ENCODE peak calls at places on chromosomes 3 and 15, in seven cellular contexts. E is transverse colon, M is AG09309, X is endodermal cell, K is esophagus muscularis mucosa, Z is fibroblast of mammary gland, O is foreskin fibroblast. R is an unnamed sample.

GRCh38 chr3:94225176-94225742 is 162.4 kb downstream of the NSUN3 start:
- DNase-seq in E (no peak), M (no peak), X (no peak), K (no peak), Z (peak), O (peak), R (peak)

GRCh38 chr3:56864886-56865527 is 63.3 kb upstream of the ARHGEF3 start:
- DNase-seq in E (no peak), M (no peak), X (no peak), K (no peak), Z (no peak), O (no peak), R (no peak)

GRCh38 chr3:194134231-194134756 is 1.7 kb upstream of the HES1 start:
- DNase-seq in E (peak), M (no peak), X (no peak), K (peak), Z (peak), O (peak), R (no peak)

GRCh38 chr3:100002599-100003350 is 111.5 kb downstream of the FILIP1L start:
- DNase-seq in E (peak), M (peak), X (no peak), K (no peak), Z (peak), O (peak), R (peak)

GRCh38 chr3:52137311-52137710 is 16.9 kb downstream of the POC1A start:
- DNase-seq in E (no peak), M (no peak), X (no peak), K (no peak), Z (no peak), O (no peak), R (no peak)

GRCh38 chr3:170386468-170386867 is 29.0 kb downstream of the SKIL start:
- DNase-seq in E (no peak), M (no peak), X (no peak), K (no peak), Z (no peak), O (no peak), R (no peak)

GRCh38 chr3:138642927-138643253 is 34.3 kb downstream of the FAIM start:
- DNase-seq in E (no peak), M (no peak), X (no peak), K (no peak), Z (no peak), O (no peak), R (no peak)

GRCh38 chr3:182621435-182622240 is 171.7 kb upstream of the ATP11B start:
- DNase-seq in E (no peak), M (no peak), X (no peak), K (no peak), Z (no peak), O (no peak), R (no peak)

GRCh38 chr3:150309557-150309956 is 98.5 kb upstream of the TSC22D2 start:
- DNase-seq in E (no peak), M (no peak), X (no peak), K (no peak), Z (peak), O (peak), R (peak)

GRCh38 chr3:171563298-171563697 is 103.1 kb upstream of the TNIK start:
- DNase-seq in E (no peak), M (no peak), X (peak), K (no peak), Z (no peak), O (no peak), R (no peak)
- TF ChIP-seq CTCF in E (no peak), M (no peak), X (peak), K (no peak), Z (no peak), O (no peak), R (no peak)

DNA sequence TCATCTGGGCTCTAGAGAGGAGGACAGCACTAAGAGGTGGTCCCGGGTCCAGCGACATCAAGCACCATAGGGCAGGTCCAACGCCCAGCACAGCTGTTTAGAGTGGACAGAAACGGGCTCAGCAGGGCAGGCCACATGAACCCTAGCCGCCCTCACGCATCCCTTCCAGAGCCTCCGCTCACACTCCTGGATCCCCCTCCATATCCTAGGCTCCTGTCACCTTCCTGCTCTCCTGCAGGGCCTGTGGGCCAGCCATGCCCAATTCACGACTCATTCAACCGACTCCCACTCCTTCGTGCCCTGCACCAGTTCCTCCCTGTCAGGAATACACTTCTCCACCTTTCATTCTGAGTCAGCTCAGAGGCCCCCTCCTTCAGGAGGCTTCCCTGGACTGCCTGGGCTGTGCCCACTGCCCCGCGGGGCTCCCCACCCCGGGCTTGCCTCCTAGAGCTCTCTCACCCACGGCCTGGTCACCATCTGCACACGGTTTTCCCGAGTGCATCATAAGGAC is 90.2 kb downstream of the LINGO1 start:
- DNase-seq in E (no peak), M (no peak), X (no peak), K (no peak), Z (peak), O (peak), R (no peak)
- H3K4me3 ChIP-seq in E (no peak), M (no peak), X (no peak), K (no peak), Z (peak), O (peak), R (no peak)

GRCh38 chr3:11679964-11680363 is 36.2 kb upstream of the VGLL4 start:
- DNase-seq in E (no peak), M (no peak), X (no peak), K (no peak), Z (no peak), O (no peak), R (no peak)
- TF ChIP-seq CTCF in E (no peak), M (no peak), X (no peak), K (no peak), Z (no peak), O (no peak), R (no peak)

DNA sequence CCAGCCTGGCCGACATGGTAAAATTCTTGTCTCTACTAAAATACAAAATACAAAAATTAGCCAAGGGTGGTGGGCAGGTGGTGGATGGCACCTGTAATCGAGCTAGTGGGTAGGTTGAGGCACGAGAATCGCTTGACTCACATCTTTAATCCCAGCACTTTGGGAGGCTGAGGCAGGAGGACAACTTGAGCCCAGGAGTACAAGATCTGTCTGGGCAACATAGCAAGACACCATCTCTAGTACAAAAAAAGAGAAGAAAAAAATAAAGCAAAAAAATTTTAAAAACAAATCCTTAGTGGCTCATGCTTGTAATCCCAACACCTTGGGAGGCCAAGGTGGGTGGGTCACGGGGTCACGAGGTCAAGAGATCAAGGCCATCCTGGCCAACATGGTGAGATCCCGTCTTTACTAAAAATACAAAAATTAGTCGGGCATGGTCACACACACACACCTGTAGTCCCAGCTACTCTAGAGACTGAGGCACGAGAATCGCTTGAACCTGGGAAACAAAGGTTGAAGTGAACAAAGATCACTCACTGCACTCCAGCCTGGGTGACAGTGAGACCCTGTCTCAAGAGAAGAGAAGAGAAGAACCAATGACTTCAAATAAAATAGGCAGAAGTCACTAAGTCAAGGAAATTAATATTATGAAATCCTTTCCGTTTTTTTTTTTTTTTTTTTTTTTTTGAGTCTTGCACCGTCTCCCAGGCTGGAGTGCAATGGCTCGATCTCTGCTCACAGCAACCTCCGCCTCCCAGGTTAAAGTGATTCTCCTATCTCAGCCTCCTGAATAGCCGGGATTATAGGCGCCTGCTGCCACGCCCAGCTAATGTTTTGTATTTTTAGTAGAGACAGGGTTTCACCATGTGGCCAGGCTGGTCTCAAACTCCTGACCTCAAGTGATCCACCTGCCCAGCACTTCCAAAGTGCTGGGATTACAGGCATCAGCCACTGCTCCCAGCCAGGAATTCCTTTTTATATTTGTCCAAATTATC is 4.9 kb downstream of the RHOA start:
- DNase-seq in E (no peak), M (no peak), X (no peak), K (no peak), Z (no peak), O (no peak), R (no peak)
- H3K4me3 ChIP-seq in E (no peak), M (no peak), X (no peak), K (no peak), Z (no peak), O (no peak), R (no peak)

DNA sequence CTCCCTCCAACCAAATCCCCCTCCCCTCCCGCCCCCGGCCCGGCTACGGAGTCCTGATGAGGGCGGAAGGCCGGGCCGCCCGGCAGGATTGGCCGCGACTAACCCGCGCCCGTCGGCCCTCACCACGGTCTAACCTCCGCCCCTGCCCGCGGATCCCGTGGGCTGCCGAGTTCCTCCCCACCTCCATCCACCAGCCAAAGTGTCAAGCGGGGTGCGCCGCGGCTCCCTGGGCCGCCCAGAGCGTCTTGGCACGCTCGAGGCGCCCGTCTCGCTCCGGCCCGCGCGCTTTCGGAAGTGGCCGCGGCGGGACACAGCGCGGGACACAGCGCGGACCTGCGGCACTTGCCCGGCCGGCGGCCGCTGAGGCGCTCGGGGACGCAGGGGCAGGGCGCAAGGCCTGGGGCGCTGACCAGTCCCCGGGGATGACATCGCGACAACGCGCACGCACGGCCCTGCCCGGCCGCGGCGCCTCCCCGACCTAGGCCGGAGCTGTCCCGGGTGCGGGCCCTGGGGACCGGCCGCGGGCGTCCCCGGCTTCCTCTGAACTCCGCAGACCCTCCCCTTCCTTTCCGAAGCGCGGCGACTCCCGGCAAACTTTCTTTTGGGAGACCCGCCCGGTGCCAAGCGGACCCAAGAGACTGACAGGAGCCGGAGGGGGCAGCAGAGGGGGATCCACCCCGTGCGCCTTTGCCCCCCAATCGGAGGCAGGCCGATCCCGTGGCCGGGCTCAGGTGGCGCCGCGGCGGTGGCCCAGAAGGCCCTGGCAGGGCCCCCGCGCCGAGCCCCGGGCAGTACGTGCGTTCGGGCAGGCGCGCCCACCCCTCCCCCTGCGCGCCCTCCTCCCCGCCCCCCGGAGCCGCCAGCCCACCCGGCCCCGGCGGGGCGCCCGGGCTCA is 112.8 kb upstream of the ICE2 start:
- DNase-seq in E (peak), M (no peak), X (peak), K (no peak), Z (no peak), O (peak), R (peak)
- TF ChIP-seq CTCF in E (no peak), M (no peak), X (peak), K (no peak), Z (no peak), O (no peak), R (no peak)

DNA sequence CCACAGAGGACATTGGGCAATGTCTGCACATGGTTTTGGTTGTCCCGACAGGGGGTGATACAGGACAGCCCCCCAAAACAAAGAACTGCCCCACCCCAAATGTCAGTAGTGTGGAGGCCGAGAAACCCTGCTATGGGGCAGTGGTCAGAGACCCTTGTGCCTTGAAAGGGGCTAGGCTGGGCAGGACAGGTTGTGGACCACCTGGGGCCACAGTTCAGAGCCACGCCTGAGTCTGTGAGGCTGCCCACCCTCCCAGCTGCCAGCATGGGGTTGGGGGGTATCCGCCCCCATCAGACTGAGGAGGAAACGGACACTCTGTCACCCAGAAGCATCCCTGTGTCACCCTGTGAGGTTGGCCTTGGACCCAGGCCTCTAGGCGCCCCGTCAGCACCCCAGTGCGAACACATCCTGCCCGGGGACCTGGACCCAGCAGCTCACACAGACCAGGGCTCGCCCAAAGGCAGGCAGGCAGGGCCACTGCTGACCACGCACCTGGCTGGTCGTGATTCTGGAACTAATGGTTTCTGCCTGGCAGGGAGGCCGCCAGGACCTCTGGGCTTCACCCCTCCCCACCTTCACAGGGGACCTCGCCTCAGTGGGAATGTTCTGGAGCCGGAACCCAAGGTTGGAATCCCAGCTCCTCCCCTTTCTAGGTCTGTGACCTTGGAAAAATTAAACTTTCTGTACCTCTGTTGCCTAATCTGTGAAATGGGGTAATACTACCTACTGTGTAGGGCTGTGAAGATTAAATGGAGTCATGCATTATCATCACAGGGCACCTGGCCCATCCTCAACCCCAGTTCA is 1.4 kb downstream of the SLC41A3 start:
- DNase-seq in E (no peak), M (no peak), X (peak), K (peak), Z (no peak), O (no peak), R (no peak)
- H3K4me3 ChIP-seq in E (no peak), M (no peak), X (peak), K (peak), Z (no peak), O (peak), R (no peak)